ENCODE peak calls at places on chromosomes 13 and 19, in six cellular contexts. O is HepG2, H is K562, U is HCT116, G is H1, Q is GM12878. M is an unnamed sample.

GRCh38 chr13:44243198-44243852 is 130.3 kb upstream of the SERP2 start:
- DNase-seq in G (peak), O (peak), U (peak), H (peak), Q (no peak), M (peak)

GRCh38 chr19:58279042-58279924 is 528 bp downstream of the ZNF8 start:
- DNase-seq in Q (no peak), O (peak), U (no peak), G (peak), H (peak), M (peak)

GRCh38 chr19:19106061-19106551 is 32.2 kb downstream of the TMEM161A start:
- DNase-seq in G (no peak), H (no peak), U (no peak), O (no peak), Q (no peak), M (no peak)

GRCh38 chr19:46783670-46784069 is 4.7 kb downstream of the SLC1A5 start:
- DNase-seq in Q (no peak), O (no peak), H (no peak), G (no peak), U (no peak), M (no peak)

GRCh38 chr13:57630661-57631606 is 610 bp upstream of the PCDH17 start:
- DNase-seq in Q (no peak), H (no peak), U (no peak), O (no peak), G (no peak), M (peak)

GRCh38 chr13:51814825-51815650 is 11.1 kb upstream of the DHRS12 start:
- DNase-seq in O (peak), H (peak), G (no peak), Q (no peak), U (peak), M (peak)

GRCh38 chr19:30784850-30785459 is 412.8 kb downstream of the ZNF536 start:
- DNase-seq in O (peak), Q (no peak), U (no peak), H (peak), G (peak), M (no peak)

GRCh38 chr19:7507884-7508283 is 8.0 kb upstream of the ZNF358 start:
- DNase-seq in G (peak), U (peak), Q (no peak), O (peak), H (peak), M (peak)

GRCh38 chr19:46009530-46010510 is 13.0 kb downstream of the PGLYRP1 start:
- DNase-seq in H (peak), G (no peak), Q (no peak), U (peak), O (peak), M (peak)

GRCh38 chr19:3536429-3537100 is 2.4 kb upstream of the TEKTIP1 start:
- DNase-seq in Q (no peak), G (no peak), O (no peak), U (no peak), H (no peak), M (peak)

GRCh38 chr19:16575861-16576689 is 3.9 kb upstream of the SLC35E1 start:
- DNase-seq in Q (no peak), H (no peak), G (no peak), U (no peak), O (no peak), M (no peak)

GRCh38 chr19:28166025-28166424 is 1046.9 kb downstream of the UQCRFS1 start:
- DNase-seq in H (no peak), O (no peak), Q (no peak), U (no peak), G (no peak), M (no peak)

GRCh38 chr19:45978156-45978555 is 4.5 kb upstream of the NOVA2 start:
- DNase-seq in U (no peak), Q (no peak), G (no peak), O (no peak), H (no peak), M (no peak)

GRCh38 chr19:46018729-46019251 is 4.1 kb downstream of the PGLYRP1 start:
- DNase-seq in U (no peak), G (no peak), Q (no peak), O (no peak), H (no peak), M (no peak)

GRCh38 chr19:39416152-39416551 is 3.7 kb downstream of the PLEKHG2 start:
- DNase-seq in O (no peak), G (no peak), H (no peak), Q (no peak), U (no peak), M (no peak)
- H3K9ac ChIP-seq in O (no peak), G (no peak), H (no peak), Q (no peak), U (no peak), M (no peak)

GRCh38 chr19:24127601-24128000 is 40.6 kb downstream of the ZNF254 start:
- DNase-seq in G (no peak), Q (no peak), H (no peak), O (no peak), U (no peak), M (no peak)
- H3K4me3 ChIP-seq in G (no peak), Q (no peak), H (no peak), O (no peak), U (no peak), M (no peak)

GRCh38 chr13:28387740-28388501 is 107.0 kb downstream of the FLT1 start:
- DNase-seq in H (no peak), Q (no peak), G (no peak), U (no peak), O (no peak), M (no peak)
- TF ChIP-seq SIN3A in H (no peak), Q (no peak), G (no peak), U (no peak), O (no peak), M (no peak)

GRCh38 chr19:1019616-1019961 is 1.3 kb downstream of the TMEM259 start:
- DNase-seq in U (no peak), O (no peak), Q (no peak), H (no peak), G (no peak), M (no peak)

GRCh38 chr19:1017906-1018305 is 3.0 kb downstream of the TMEM259 start:
- DNase-seq in Q (no peak), U (no peak), O (no peak), G (no peak), H (no peak), M (no peak)

GRCh38 chr19:1018932-1019615 is 1.8 kb downstream of the TMEM259 start:
- DNase-seq in U (no peak), Q (no peak), G (no peak), O (no peak), H (no peak), M (no peak)

GRCh38 chr19:1017115-1017905 is 3.6 kb downstream of the TMEM259 start:
- DNase-seq in Q (no peak), G (no peak), U (no peak), O (no peak), H (peak), M (no peak)

DNA sequence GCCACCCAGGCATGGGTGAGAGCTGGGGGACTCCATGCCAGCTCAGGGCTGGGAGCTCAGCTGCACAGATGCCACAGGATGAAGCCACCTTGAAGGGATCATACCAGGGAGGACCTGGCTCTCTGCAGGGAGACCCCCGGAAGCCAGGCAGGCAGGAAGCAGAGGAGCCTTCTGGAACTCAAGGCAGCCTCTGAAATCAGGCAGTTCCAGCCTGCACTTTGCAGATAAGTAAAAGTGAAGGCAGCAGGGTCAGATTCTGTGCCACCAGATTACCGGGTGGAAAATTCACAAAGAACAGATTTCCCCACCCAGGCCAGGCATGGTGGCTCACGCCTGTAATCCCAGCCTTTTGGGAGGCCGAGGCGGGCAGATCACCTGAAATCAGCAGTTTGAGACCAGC is 2.5 kb downstream of the TMEM259 start:
- DNase-seq in Q (no peak), G (no peak), U (no peak), O (no peak), H (peak), M (no peak)
- H3K9ac ChIP-seq in Q (peak), G (no peak), U (peak), O (peak), H (no peak), M (no peak)

DNA sequence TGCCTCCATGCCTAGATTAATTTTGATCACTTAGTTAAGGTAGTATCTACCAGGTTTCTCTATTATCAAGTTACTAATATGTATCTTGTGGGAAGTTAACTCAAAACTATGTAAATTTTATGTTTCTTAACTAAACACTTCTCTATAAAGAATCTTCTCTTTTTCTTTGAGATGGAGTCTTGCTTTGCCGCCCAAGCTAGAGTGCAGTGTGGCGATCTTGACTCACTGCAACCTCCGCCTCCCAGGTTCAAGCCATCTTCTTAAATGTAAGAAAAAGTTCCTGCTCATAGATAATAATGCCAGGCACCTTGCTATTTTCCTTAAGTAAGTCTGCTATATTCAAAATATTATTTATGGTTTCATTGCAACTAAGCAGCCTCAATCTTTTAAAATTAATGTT is 58.4 kb downstream of the ELF1 start:
- DNase-seq in H (no peak), O (no peak), G (no peak), Q (no peak), U (no peak), M (no peak)
- H3K4me3 ChIP-seq in H (no peak), O (no peak), G (no peak), Q (no peak), U (no peak), M (no peak)

DNA sequence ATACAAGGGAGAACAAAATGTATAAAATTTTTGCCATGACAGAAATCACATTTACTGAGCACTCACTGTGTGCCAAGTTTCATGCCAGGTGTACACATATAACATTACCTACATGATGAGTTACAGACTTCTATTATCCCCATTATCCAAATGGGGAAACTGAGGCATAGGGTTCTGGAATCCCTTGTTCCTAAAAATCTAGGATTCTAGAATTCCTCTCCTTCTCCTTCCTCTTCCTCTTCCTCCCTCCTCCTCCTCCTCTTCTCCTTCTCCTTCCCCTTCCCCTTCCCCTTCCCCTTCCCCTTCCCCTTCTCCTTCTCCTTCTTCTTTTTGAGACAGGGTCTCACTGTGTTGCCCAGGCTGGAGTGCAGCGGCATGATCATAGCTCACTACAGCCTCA is 14.2 kb upstream of the BCL3 start:
- DNase-seq in Q (no peak), U (no peak), H (no peak), G (no peak), O (no peak), M (no peak)
- TF ChIP-seq SIN3A in Q (no peak), U (no peak), H (no peak), G (no peak), O (no peak), M (no peak)

DNA sequence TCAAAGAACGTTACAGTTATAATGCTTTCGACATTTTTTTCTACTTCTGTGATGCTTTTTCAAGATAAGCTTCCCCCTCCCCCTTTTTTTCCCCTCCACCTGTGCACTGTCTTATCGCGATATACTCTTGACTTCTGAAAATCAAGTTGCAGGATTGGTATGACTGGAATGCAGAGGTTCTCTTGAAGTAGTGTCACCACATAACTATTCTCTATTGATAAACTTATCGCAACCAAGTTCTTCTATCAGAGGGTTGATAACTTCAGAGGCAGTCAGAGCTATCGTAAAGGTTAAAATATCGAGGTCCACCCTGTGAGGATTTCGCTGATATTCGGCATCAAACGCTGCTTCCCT is 819 bp downstream of the EID2 start:
- DNase-seq in U (no peak), Q (no peak), G (no peak), O (peak), H (no peak), M (no peak)
- H3K9ac ChIP-seq in U (peak), Q (peak), G (peak), O (peak), H (peak), M (peak)

GRCh38 chr13:59356607-59357006 is 807.1 kb downstream of the DIAPH3 start:
- DNase-seq in U (no peak), G (no peak), H (no peak), Q (no peak), O (no peak), M (no peak)
- H3K4me3 ChIP-seq in U (no peak), G (no peak), H (no peak), Q (no peak), O (no peak), M (no peak)

GRCh38 chr13:30829145-30829544 is 76.9 kb upstream of the MEDAG start:
- DNase-seq in O (peak), G (no peak), Q (no peak), U (peak), H (no peak), M (no peak)
- TF ChIP-seq SIN3A in O (no peak), G (no peak), Q (no peak), U (no peak), H (no peak), M (no peak)

M was measured in SK-N-SH.